ENCODE peak calls at places on chromosomes 7 and 10, in ten cellular contexts. One of them, this sample, is unnamed.
A peak's percentile ranks its signal among the peaks of the same experiment; 100 is the strongest.

GRCh38 chr7:106542550-106543220 is 118.3 kb downstream of the CCDC71L start:
- DNase-seq in GM23248: peak; percentile 90
- DNase-seq in fibroblast of mammary gland: peak; percentile 90
- DNase-seq in pancreas: no peak
- DNase-seq in fibroblast of pulmonary artery: peak; percentile 97
- DNase-seq in heart left ventricle: peak; percentile 45
- DNase-seq in cardiac fibroblast: peak; percentile 97
- DNase-seq in spleen: no peak
- DNase-seq in mucosa of descending colon: peak; percentile 89
- DNase-seq in MG63: peak; percentile 52
- DNase-seq in this sample: peak; percentile 88

GRCh38 chr7:158811461-158811860 is 17.8 kb downstream of the ESYT2 start:
- DNase-seq in GM23248: peak; percentile 72
- DNase-seq in fibroblast of mammary gland: peak; percentile 84
- DNase-seq in pancreas: no peak
- DNase-seq in fibroblast of pulmonary artery: peak; percentile 79
- DNase-seq in heart left ventricle: no peak
- DNase-seq in cardiac fibroblast: peak; percentile 77
- DNase-seq in spleen: no peak
- DNase-seq in mucosa of descending colon: no peak
- DNase-seq in MG63: no peak
- DNase-seq in this sample: peak; percentile 66

GRCh38 chr7:50362712-50363282 is 58.3 kb downstream of the IKZF1 start:
- DNase-seq in GM23248: no peak
- DNase-seq in fibroblast of mammary gland: no peak
- DNase-seq in pancreas: no peak
- DNase-seq in fibroblast of pulmonary artery: no peak
- DNase-seq in heart left ventricle: no peak
- DNase-seq in cardiac fibroblast: no peak
- DNase-seq in spleen: peak; percentile 88
- DNase-seq in mucosa of descending colon: peak; percentile 22
- DNase-seq in MG63: no peak
- DNase-seq in this sample: no peak

GRCh38 chr7:28016297-28016696 is 164.3 kb downstream of the JAZF1 start:
- DNase-seq in GM23248: no peak
- DNase-seq in fibroblast of mammary gland: no peak
- DNase-seq in pancreas: no peak
- DNase-seq in fibroblast of pulmonary artery: no peak
- DNase-seq in heart left ventricle: no peak
- DNase-seq in cardiac fibroblast: no peak
- DNase-seq in spleen: no peak
- DNase-seq in mucosa of descending colon: no peak
- DNase-seq in MG63: no peak
- DNase-seq in this sample: no peak

GRCh38 chr10:93452143-93452542 is 30.0 kb downstream of the MYOF start:
- DNase-seq in GM23248: no peak
- DNase-seq in fibroblast of mammary gland: no peak
- DNase-seq in pancreas: no peak
- DNase-seq in fibroblast of pulmonary artery: no peak
- DNase-seq in heart left ventricle: no peak
- DNase-seq in cardiac fibroblast: no peak
- DNase-seq in spleen: no peak
- DNase-seq in mucosa of descending colon: no peak
- DNase-seq in MG63: no peak
- DNase-seq in this sample: no peak

GRCh38 chr7:117873056-117873932 is at the start of gene CTTNBP2:
- DNase-seq in GM23248: peak; percentile 75
- DNase-seq in fibroblast of mammary gland: peak; percentile 41
- DNase-seq in pancreas: peak; percentile 83
- DNase-seq in fibroblast of pulmonary artery: peak; percentile 44
- DNase-seq in heart left ventricle: peak; percentile 50
- DNase-seq in cardiac fibroblast: peak; percentile 50
- DNase-seq in spleen: peak; percentile 83
- DNase-seq in mucosa of descending colon: peak; percentile 44
- DNase-seq in MG63: peak; percentile 57
- DNase-seq in this sample: peak; percentile 80

GRCh38 chr7:104791065-104791464 is 222.9 kb upstream of the KMT2E start:
- DNase-seq in GM23248: no peak
- DNase-seq in fibroblast of mammary gland: no peak
- DNase-seq in pancreas: no peak
- DNase-seq in fibroblast of pulmonary artery: peak; percentile 43
- DNase-seq in heart left ventricle: no peak
- DNase-seq in cardiac fibroblast: peak; percentile 5
- DNase-seq in spleen: no peak
- DNase-seq in mucosa of descending colon: no peak
- DNase-seq in MG63: no peak
- DNase-seq in this sample: no peak

GRCh38 chr7:71470948-71471347 is 339.0 kb downstream of the GALNT17 start:
- DNase-seq in GM23248: no peak
- DNase-seq in fibroblast of mammary gland: no peak
- DNase-seq in pancreas: no peak
- DNase-seq in fibroblast of pulmonary artery: no peak
- DNase-seq in heart left ventricle: no peak
- DNase-seq in cardiac fibroblast: no peak
- DNase-seq in spleen: no peak
- DNase-seq in mucosa of descending colon: no peak
- DNase-seq in MG63: no peak
- DNase-seq in this sample: no peak

GRCh38 chr10:125411724-125412123 is 251.4 kb upstream of the CTBP2 start:
- DNase-seq in GM23248: peak; percentile 90
- DNase-seq in fibroblast of mammary gland: peak; percentile 97
- DNase-seq in pancreas: no peak
- DNase-seq in fibroblast of pulmonary artery: peak; percentile 52
- DNase-seq in heart left ventricle: no peak
- DNase-seq in cardiac fibroblast: peak; percentile 26
- DNase-seq in spleen: no peak
- DNase-seq in mucosa of descending colon: no peak
- DNase-seq in MG63: peak; percentile 20
- DNase-seq in this sample: peak; percentile 7

GRCh38 chr10:104038537-104038936 is 47.1 kb downstream of the COL17A1 start:
- DNase-seq in GM23248: no peak
- DNase-seq in fibroblast of mammary gland: no peak
- DNase-seq in pancreas: no peak
- DNase-seq in fibroblast of pulmonary artery: no peak
- DNase-seq in heart left ventricle: no peak
- DNase-seq in cardiac fibroblast: no peak
- DNase-seq in spleen: no peak
- DNase-seq in mucosa of descending colon: no peak
- DNase-seq in MG63: no peak
- DNase-seq in this sample: no peak

GRCh38 chr7:128032605-128033235 is 1.5 kb upstream of the LRRC4 start:
- DNase-seq in GM23248: peak; percentile 78
- DNase-seq in fibroblast of mammary gland: no peak
- DNase-seq in pancreas: no peak
- DNase-seq in fibroblast of pulmonary artery: no peak
- DNase-seq in heart left ventricle: peak; percentile 30
- DNase-seq in cardiac fibroblast: no peak
- DNase-seq in spleen: peak; percentile 89
- DNase-seq in mucosa of descending colon: no peak
- DNase-seq in MG63: no peak
- DNase-seq in this sample: no peak

GRCh38 chr7:137399827-137400823 is 56.6 kb upstream of the PTN start:
- DNase-seq in GM23248: peak; percentile 61
- DNase-seq in fibroblast of mammary gland: peak; percentile 67
- DNase-seq in pancreas: no peak
- DNase-seq in fibroblast of pulmonary artery: no peak
- DNase-seq in heart left ventricle: no peak
- DNase-seq in cardiac fibroblast: peak; percentile 4
- DNase-seq in spleen: no peak
- DNase-seq in mucosa of descending colon: no peak
- DNase-seq in MG63: no peak
- DNase-seq in this sample: peak; percentile 65

GRCh38 chr10:113207924-113208323 is 257.9 kb downstream of the TCF7L2 start:
- DNase-seq in GM23248: no peak
- DNase-seq in fibroblast of mammary gland: no peak
- DNase-seq in pancreas: no peak
- DNase-seq in fibroblast of pulmonary artery: no peak
- DNase-seq in heart left ventricle: no peak
- DNase-seq in cardiac fibroblast: no peak
- DNase-seq in spleen: no peak
- DNase-seq in mucosa of descending colon: no peak
- DNase-seq in MG63: no peak
- DNase-seq in this sample: no peak

GRCh38 chr7:33395340-33395739 is 266.0 kb downstream of the BBS9 start:
- DNase-seq in GM23248: no peak
- DNase-seq in fibroblast of mammary gland: peak; percentile 19
- DNase-seq in pancreas: no peak
- DNase-seq in fibroblast of pulmonary artery: no peak
- DNase-seq in heart left ventricle: no peak
- DNase-seq in cardiac fibroblast: no peak
- DNase-seq in spleen: no peak
- DNase-seq in mucosa of descending colon: no peak
- DNase-seq in MG63: no peak
- DNase-seq in this sample: no peak

GRCh38 chr7:33399528-33400213 is 270.3 kb downstream of the BBS9 start:
- DNase-seq in GM23248: no peak
- DNase-seq in fibroblast of mammary gland: no peak
- DNase-seq in pancreas: no peak
- DNase-seq in fibroblast of pulmonary artery: no peak
- DNase-seq in heart left ventricle: no peak
- DNase-seq in cardiac fibroblast: no peak
- DNase-seq in spleen: no peak
- DNase-seq in mucosa of descending colon: no peak
- DNase-seq in MG63: no peak
- DNase-seq in this sample: no peak

GRCh38 chr7:33400214-33400538 is 270.8 kb downstream of the BBS9 start:
- DNase-seq in GM23248: no peak
- DNase-seq in fibroblast of mammary gland: no peak
- DNase-seq in pancreas: no peak
- DNase-seq in fibroblast of pulmonary artery: no peak
- DNase-seq in heart left ventricle: no peak
- DNase-seq in cardiac fibroblast: no peak
- DNase-seq in spleen: no peak
- DNase-seq in mucosa of descending colon: no peak
- DNase-seq in MG63: no peak
- DNase-seq in this sample: no peak
- H3K4me3 ChIP-seq in GM23248: no peak overlapping the region
- H3K4me3 ChIP-seq in fibroblast of mammary gland: no peak overlapping the region
- H3K4me3 ChIP-seq in pancreas: no peak overlapping the region
- H3K4me3 ChIP-seq in fibroblast of pulmonary artery: no peak overlapping the region
- H3K4me3 ChIP-seq in heart left ventricle: no peak overlapping the region
- H3K4me3 ChIP-seq in cardiac fibroblast: no peak overlapping the region
- H3K4me3 ChIP-seq in spleen: no peak overlapping the region
- H3K4me3 ChIP-seq in mucosa of descending colon: no peak overlapping the region
- H3K4me3 ChIP-seq in MG63: no peak overlapping the region
- H3K4me3 ChIP-seq in this sample: no peak overlapping the region

DNA sequence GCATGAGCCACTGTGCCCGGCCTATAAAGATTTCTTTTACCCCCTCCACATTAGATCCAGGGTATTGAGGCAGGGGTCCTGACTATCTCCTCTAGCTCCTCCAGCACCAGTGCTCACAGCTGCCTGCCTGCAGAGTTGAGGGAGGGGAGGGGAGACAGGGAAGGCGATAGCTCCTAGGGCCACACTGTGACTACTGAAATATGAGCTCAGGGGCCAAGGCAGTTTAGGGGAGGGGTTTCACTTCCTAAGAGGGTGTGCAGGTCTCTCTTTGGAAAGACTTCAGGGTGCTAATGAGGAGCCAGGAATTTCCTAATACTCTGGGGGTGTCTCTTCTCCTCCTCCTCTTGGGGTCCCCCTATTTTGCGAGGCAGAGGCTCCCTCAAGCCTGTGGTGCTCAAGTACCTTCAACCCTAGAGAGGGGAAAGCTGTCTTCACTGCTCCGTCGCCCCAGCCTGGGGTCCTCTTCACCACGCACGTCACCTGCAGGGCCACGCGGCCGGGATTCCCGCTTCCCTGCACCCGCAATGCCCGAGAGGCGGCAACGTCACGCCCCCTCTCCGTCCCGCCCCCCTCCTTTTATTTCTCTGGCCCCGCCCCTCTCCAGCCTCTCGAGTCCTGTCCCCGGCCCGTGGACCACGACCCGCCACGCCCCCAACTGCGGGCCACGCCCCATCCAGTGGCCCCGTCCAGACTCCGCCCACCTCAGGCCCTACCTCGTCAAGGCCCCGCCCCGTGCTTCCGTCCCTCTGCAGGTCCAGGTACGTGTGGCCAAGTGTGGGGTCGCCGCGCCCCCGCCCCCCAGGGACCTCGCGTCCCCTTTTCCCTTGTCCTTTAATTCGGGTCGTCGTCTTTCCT is 69.5 kb upstream of the BAIAP2L1 start:
- DNase-seq in GM23248: peak; percentile 29
- DNase-seq in fibroblast of mammary gland: no peak
- DNase-seq in pancreas: peak; percentile 90
- DNase-seq in fibroblast of pulmonary artery: no peak
- DNase-seq in heart left ventricle: peak; percentile 7
- DNase-seq in cardiac fibroblast: no peak
- DNase-seq in spleen: no peak
- DNase-seq in mucosa of descending colon: peak; percentile 88
- DNase-seq in MG63: no peak
- DNase-seq in this sample: peak; percentile 9
- H3K4me3 ChIP-seq in GM23248: no peak overlapping the region
- H3K4me3 ChIP-seq in fibroblast of mammary gland: no peak overlapping the region
- H3K4me3 ChIP-seq in pancreas: peak overlapping the region; percentile 14
- H3K4me3 ChIP-seq in fibroblast of pulmonary artery: no peak overlapping the region
- H3K4me3 ChIP-seq in heart left ventricle: no peak overlapping the region
- H3K4me3 ChIP-seq in cardiac fibroblast: no peak overlapping the region
- H3K4me3 ChIP-seq in spleen: no peak overlapping the region
- H3K4me3 ChIP-seq in mucosa of descending colon: no peak overlapping the region
- H3K4me3 ChIP-seq in MG63: no peak overlapping the region
- H3K4me3 ChIP-seq in this sample: no peak overlapping the region

DNA sequence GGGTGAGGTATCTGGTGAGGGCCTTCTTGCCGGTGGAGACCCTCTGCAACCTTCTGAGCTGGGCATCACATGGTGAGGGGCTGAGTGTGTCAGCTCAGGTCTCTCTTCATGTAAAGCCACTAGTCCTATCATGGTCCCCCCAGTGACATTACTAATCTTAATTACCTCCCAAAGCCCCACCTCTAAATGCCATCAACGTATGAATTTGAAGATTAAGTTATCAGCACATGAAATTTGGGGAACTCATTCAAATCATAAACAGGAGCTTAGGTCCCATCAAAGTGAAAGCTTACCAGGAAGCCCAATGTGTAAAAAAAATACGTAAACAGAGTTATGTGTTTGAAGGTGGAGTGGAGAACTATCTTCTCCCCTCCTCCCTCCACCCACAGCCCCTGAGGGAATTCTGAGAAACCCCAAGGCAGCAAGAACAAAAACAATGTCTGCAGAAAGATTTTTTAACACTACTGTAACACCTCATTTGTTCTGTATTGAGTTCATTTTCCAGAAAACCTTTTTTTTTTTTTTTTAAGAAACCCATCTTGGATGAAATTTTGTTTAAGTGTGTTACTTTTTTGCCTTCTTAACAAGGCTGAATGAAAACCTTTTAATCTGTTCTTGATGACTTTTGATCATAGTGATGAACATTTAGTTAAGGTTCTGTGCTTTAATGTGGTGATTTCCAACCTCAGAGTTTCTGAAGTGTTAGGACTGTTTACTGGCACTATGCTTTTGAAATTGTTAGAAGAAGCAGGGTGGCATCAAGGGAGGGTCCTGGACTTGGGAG is 19.1 kb upstream of the PCGF5 start:
- DNase-seq in GM23248: no peak
- DNase-seq in fibroblast of mammary gland: peak; percentile 34
- DNase-seq in pancreas: no peak
- DNase-seq in fibroblast of pulmonary artery: no peak
- DNase-seq in heart left ventricle: no peak
- DNase-seq in cardiac fibroblast: no peak
- DNase-seq in spleen: no peak
- DNase-seq in mucosa of descending colon: no peak
- DNase-seq in MG63: no peak
- DNase-seq in this sample: peak; percentile 15
- H3K4me3 ChIP-seq in GM23248: no peak overlapping the region
- H3K4me3 ChIP-seq in fibroblast of mammary gland: no peak overlapping the region
- H3K4me3 ChIP-seq in pancreas: no peak overlapping the region
- H3K4me3 ChIP-seq in fibroblast of pulmonary artery: no peak overlapping the region
- H3K4me3 ChIP-seq in heart left ventricle: no peak overlapping the region
- H3K4me3 ChIP-seq in cardiac fibroblast: no peak overlapping the region
- H3K4me3 ChIP-seq in spleen: no peak overlapping the region
- H3K4me3 ChIP-seq in mucosa of descending colon: no peak overlapping the region
- H3K4me3 ChIP-seq in MG63: no peak overlapping the region
- H3K4me3 ChIP-seq in this sample: no peak overlapping the region

GRCh38 chr10:95558593-95559320 is 2.4 kb downstream of the SORBS1 start:
- DNase-seq in GM23248: no peak
- DNase-seq in fibroblast of mammary gland: no peak
- DNase-seq in pancreas: no peak
- DNase-seq in fibroblast of pulmonary artery: no peak
- DNase-seq in heart left ventricle: no peak
- DNase-seq in cardiac fibroblast: no peak
- DNase-seq in spleen: no peak
- DNase-seq in mucosa of descending colon: no peak
- DNase-seq in MG63: no peak
- DNase-seq in this sample: no peak
- H3K4me3 ChIP-seq in GM23248: no peak overlapping the region
- H3K4me3 ChIP-seq in fibroblast of mammary gland: no peak overlapping the region
- H3K4me3 ChIP-seq in pancreas: no peak overlapping the region
- H3K4me3 ChIP-seq in fibroblast of pulmonary artery: no peak overlapping the region
- H3K4me3 ChIP-seq in heart left ventricle: no peak overlapping the region
- H3K4me3 ChIP-seq in cardiac fibroblast: no peak overlapping the region
- H3K4me3 ChIP-seq in spleen: no peak overlapping the region
- H3K4me3 ChIP-seq in mucosa of descending colon: no peak overlapping the region
- H3K4me3 ChIP-seq in MG63: no peak overlapping the region
- H3K4me3 ChIP-seq in this sample: no peak overlapping the region

This sample was measured in adipocyte.